ENCODE peak calls at places on chromosome 3, in eight cellular contexts. Z, A, H, S, Q, K, R and F are unnamed samples.

GRCh38 chr3:197599089-197599765 is 43.5 kb upstream of the BDH1 start:
- DNase-seq in S (peak), Z (no peak), K (peak), A (peak), R (peak), H (peak), Q (peak), F (peak)

GRCh38 chr3:46693038-46693896 is at the start of gene ALS2CL:
- DNase-seq in Z (peak), S (peak), R (no peak), H (peak), A (peak), Q (peak), K (peak), F (peak)

GRCh38 chr3:83500422-83500821 is 1458.4 kb upstream of the CADM2 start:
- DNase-seq in A (peak), Q (no peak), K (peak), R (no peak), H (no peak), S (no peak), Z (no peak), F (no peak)

GRCh38 chr3:163347944-163348343 is 1730.4 kb downstream of the SI start:
- DNase-seq in K (no peak), H (no peak), Q (no peak), Z (no peak), R (no peak), A (no peak), S (no peak), F (no peak)

GRCh38 chr3:49422379-49423248 is at the start of gene AMT:
- DNase-seq in A (no peak), Q (peak), S (peak), Z (no peak), K (peak), H (peak), R (no peak), F (peak)

GRCh38 chr3:149198611-149199010 is 23.0 kb downstream of the CP start:
- DNase-seq in A (no peak), R (no peak), H (no peak), S (peak), K (no peak), Z (no peak), Q (no peak), F (no peak)

GRCh38 chr3:105108823-105109222 is 257.9 kb upstream of the ALCAM start:
- DNase-seq in H (no peak), K (no peak), S (no peak), R (no peak), A (no peak), Z (no peak), Q (no peak), F (no peak)

GRCh38 chr3:193231201-193231600 is 9.8 kb upstream of the PLAAT1 start:
- DNase-seq in S (no peak), A (no peak), Z (no peak), R (no peak), K (no peak), H (no peak), Q (no peak), F (no peak)

GRCh38 chr3:188860147-188860546 is 311.6 kb upstream of the TPRG1 start:
- DNase-seq in Q (no peak), R (peak), Z (no peak), A (no peak), S (no peak), K (no peak), H (no peak), F (no peak)

GRCh38 chr3:102156426-102156825 is 278.4 kb upstream of the ZPLD1 start:
- DNase-seq in K (peak), H (no peak), Z (no peak), S (no peak), A (no peak), R (peak), Q (no peak), F (no peak)

GRCh38 chr3:135805752-135806151 is 159.8 kb upstream of the PPP2R3A start:
- DNase-seq in S (no peak), Q (no peak), K (no peak), H (no peak), R (no peak), Z (no peak), A (no peak), F (no peak)

DNA sequence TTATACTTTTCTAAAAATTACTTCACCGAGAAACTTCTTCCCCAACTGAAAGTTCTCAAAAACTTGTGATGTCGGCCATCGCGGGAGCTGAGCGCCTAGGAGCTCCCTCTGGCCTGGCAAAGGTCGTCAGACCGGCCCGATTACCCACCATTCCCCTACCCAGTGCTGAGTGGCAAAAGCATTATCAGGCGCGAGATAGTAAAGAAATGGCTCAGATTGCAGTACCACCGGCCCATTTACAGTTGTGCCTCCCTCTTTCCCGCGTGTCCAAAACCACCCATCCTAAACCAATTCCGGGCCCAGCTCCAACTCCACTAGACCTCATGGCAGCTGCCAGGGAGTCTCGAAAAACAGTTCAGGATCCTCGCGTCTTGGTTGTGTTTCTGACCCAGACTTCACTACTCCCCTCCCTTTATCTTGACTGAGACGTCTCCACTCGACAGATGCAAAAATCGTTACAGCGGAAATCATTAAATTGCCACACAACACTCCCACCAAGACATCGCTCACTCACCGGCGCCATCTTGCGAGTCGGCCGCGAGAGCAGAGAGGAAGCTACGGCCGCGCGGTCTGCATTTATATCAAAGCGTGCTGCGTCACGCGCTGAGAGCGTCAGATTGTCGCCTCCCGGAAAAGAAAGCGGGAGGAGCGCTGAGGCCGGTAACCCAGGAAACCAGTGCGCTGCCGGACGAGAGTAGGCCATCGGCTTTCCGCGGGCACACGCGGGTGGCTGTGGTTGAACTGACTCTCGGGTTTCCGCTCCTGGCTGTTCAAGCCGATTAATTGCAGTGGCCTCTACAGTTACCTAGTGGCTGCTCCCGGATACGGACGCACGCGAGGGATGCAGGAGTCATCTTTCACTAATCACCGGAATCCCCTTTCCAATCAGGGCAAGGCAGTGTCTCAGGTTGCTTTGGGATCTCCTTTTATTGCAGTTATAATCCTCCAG is at the start of gene RPL22L1:
- DNase-seq in H (peak), S (peak), Z (peak), R (peak), Q (peak), A (peak), K (peak), F (peak)
- TF ChIP-seq CTCF in H (no peak), S (no peak), Z (peak), R (no peak), Q (no peak), A (no peak), K (no peak), F (no peak)

GRCh38 chr3:44418549-44418948 is 58.9 kb downstream of the ZNF445 start:
- DNase-seq in R (no peak), A (no peak), S (no peak), Q (no peak), Z (no peak), K (no peak), H (no peak), F (no peak)
- TF ChIP-seq CTCF in R (peak), A (peak), S (peak), Q (peak), Z (no peak), K (peak), H (no peak), F (no peak)

GRCh38 chr3:4332111-4332510 is 28.9 kb downstream of the SETMAR start:
- DNase-seq in K (no peak), Z (no peak), H (no peak), A (no peak), R (no peak), S (no peak), Q (no peak), F (no peak)

GRCh38 chr3:4335840-4336579 is 32.8 kb downstream of the SETMAR start:
- DNase-seq in Z (no peak), R (no peak), K (no peak), Q (no peak), A (no peak), S (no peak), H (no peak), F (no peak)

GRCh38 chr3:4332991-4333390 is 29.8 kb downstream of the SETMAR start:
- DNase-seq in K (no peak), A (no peak), Z (no peak), Q (no peak), S (no peak), R (no peak), H (no peak), F (no peak)

GRCh38 chr3:4332574-4332973 is 29.4 kb downstream of the SETMAR start:
- DNase-seq in K (no peak), A (no peak), Q (no peak), Z (no peak), H (no peak), R (no peak), S (no peak), F (no peak)

DNA sequence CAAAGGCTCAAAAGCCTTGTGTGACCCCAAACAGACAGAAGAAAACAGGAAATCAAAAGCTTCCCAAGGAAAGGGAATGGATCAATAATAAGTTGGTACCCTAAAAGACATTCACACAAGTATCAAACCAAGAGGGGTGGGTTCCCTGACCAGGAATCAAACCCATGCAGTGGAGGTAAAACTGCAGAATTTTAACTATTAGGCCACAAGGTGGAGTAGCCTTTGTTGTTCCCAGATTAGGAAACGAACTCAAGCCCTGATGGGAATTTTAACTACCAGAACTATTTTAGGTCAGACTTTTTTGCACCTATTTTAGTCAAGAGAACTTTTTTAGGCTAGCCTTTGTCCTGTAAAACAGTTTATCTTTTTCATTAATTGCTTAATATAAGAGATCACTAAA is 31.4 kb downstream of the SETMAR start:
- DNase-seq in Q (no peak), A (no peak), S (no peak), Z (no peak), R (no peak), K (no peak), H (no peak), F (no peak)
- TF ChIP-seq CTCF in Q (no peak), A (no peak), S (no peak), Z (no peak), R (peak), K (no peak), H (no peak), F (no peak)

DNA sequence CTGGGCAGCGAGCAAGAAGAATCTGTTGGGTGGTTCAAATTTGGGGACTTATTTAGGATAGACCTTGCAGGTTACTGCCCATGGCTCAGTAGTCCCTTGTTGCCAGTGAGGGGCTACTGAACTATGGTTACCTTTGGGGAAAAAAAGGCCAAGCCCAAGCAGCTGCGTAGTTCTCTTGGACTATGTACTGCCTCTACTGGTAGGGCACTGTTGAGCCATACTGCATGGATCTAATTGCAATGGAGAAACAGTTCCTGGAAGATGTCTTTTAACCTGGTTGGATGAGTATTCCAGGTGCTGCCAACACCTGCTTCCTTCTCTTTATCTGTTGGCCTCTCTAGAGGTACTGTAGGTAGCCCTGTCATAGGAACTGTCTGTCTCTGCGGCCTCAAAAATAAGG is 671.9 kb upstream of the CBLB start:
- DNase-seq in A (no peak), Q (no peak), K (no peak), H (no peak), Z (no peak), S (no peak), R (no peak), F (no peak)
- TF ChIP-seq CTCF in A (no peak), Q (no peak), K (no peak), H (no peak), Z (no peak), S (no peak), R (no peak), F (no peak)

GRCh38 chr3:75049581-75049980 is 435.1 kb upstream of the CNTN3 start:
- DNase-seq in R (no peak), K (no peak), Z (no peak), H (no peak), S (no peak), Q (no peak), A (no peak), F (no peak)

GRCh38 chr3:75042941-75043340 is 428.5 kb upstream of the CNTN3 start:
- DNase-seq in S (no peak), Z (no peak), Q (no peak), A (peak), H (no peak), K (no peak), R (no peak), F (no peak)

DNA sequence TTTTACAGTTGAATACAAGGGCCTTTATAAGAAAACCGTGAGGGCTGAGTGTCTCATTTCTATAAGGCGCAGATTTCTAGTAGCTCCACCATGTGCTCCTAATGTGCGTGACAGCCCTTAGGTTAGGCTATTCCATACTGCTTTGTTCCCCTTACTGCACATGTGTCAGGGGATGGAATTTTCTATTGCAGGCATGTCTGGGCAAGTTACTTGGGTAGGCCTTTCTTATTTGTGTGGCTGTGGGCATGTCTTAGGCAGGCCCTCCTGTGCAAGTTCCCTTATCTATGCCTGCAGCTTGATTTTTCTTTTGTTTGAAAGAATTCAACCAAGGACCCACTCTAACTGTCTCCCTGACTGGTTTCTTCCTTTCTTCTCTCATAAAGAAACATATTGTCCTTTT is 434.2 kb upstream of the CNTN3 start:
- DNase-seq in S (no peak), H (no peak), Z (no peak), A (no peak), Q (no peak), K (no peak), R (peak), F (no peak)
- TF ChIP-seq CTCF in S (no peak), H (no peak), Z (no peak), A (no peak), Q (no peak), K (no peak), R (no peak), F (no peak)

DNA sequence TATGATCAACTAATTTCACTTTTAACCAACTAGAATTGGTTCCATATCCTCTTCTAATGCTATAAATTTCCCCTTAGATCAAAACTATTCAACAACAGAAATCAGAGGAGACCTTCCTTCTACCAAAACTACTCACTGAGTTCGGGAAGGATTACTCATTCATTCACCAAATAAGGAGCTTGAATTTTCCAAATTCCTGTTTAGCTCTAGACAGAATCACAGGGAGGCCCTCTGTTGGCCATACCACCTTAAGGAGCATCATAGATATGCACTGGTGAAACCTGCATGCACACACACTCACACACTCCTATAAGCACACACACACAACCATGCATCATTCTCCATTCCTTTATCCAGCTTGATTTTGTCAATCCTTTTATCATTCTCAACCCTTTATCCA is 49.0 kb downstream of the SUCLG2 start:
- DNase-seq in A (no peak), H (no peak), S (no peak), Z (no peak), K (no peak), Q (no peak), R (peak), F (no peak)
- TF ChIP-seq CTCF in A (no peak), H (no peak), S (peak), Z (no peak), K (no peak), Q (no peak), R (peak), F (no peak)

GRCh38 chr3:68256635-68257034 is 602.2 kb upstream of the SUCLG2 start:
- DNase-seq in Z (no peak), H (no peak), A (peak), Q (no peak), K (no peak), S (no peak), R (no peak), F (peak)
- TF ChIP-seq CTCF in Z (no peak), H (no peak), A (peak), Q (no peak), K (peak), S (no peak), R (no peak), F (no peak)